ENCODE peak calls at places on chromosomes 4 and X, in four cellular contexts. D is H4; I is head of caudate nucleus; F is CD4-positive, alpha-beta memory T cell. K is an unnamed sample.

GRCh38 chr4:10783351-10783750 is 98.8 kb upstream of the CLNK start:
- DNase-seq in D (peak; percentile 54), I (no peak), F (no peak), K (no peak)

GRCh38 chr4:107742196-107742595 is 22.2 kb upstream of the PAPSS1 start:
- DNase-seq in I (no peak), F (no peak), D (no peak), K (no peak)

GRCh38 chr4:26235500-26235899 is 85.3 kb upstream of the RBPJ start:
- DNase-seq in I (peak; percentile 52), F (no peak), D (peak; percentile 65), K (peak; percentile 77)

GRCh38 chr4:159284733-159285132 is 181.9 kb downstream of the RAPGEF2 start:
- DNase-seq in F (no peak), I (no peak), D (no peak), K (no peak)

GRCh38 chr4:39118034-39118658 is 56.1 kb downstream of the KLHL5 start:
- DNase-seq in F (no peak), D (no peak), I (no peak), K (no peak)

GRCh38 chr4:152185786-152186540 is 349.9 kb downstream of the FBXW7 start:
- DNase-seq in F (no peak), D (peak; percentile 9), I (no peak), K (no peak)

GRCh38 chr4:15374697-15375096 is 53.1 kb upstream of the C1QTNF7 start:
- DNase-seq in F (no peak), D (no peak), I (no peak), K (no peak)

GRCh38 chr4:187732524-187732923 is 263.0 kb upstream of the ZFP42 start:
- DNase-seq in F (no peak), D (no peak), I (no peak), K (no peak)

GRCh38 chr4:24876431-24876830 is 36.4 kb downstream of the CCDC149 start:
- DNase-seq in D (no peak), F (no peak), I (no peak), K (no peak)

GRCh38 chr4:141870152-141870551 is 233.8 kb downstream of the IL15 start:
- DNase-seq in I (no peak), F (no peak), D (no peak), K (no peak)

GRCh38 chr4:110620352-110621327 is 2.2 kb downstream of the PITX2 start:
- DNase-seq in I (no peak), F (no peak), D (no peak), K (peak; percentile 83)

GRCh38 chrX:426881-427280 is 40.2 kb upstream of the PPP2R3B start:
- DNase-seq in I (no peak), D (no peak), F (no peak), K (no peak)

GRCh38 chr4:100462206-100462605 is 55.6 kb downstream of the EMCN start:
- DNase-seq in D (no peak), F (no peak), I (no peak), K (no peak)

GRCh38 chr4:123941306-123941705 is 544.7 kb downstream of the SPRY1 start:
- DNase-seq in I (no peak), D (no peak), F (no peak), K (no peak)

GRCh38 chrX:43882294-43882681 is at the start of gene MAOB:
- DNase-seq in I (peak; percentile 44), D (no peak), F (no peak), K (no peak)

GRCh38 chrX:111869639-111870034 is 6.3 kb upstream of the TRPC5OS start:
- DNase-seq in I (peak; percentile 37), F (no peak), D (peak; percentile 77), K (no peak)

GRCh38 chr4:101418055-101418454 is 70.7 kb upstream of the PPP3CA start:
- DNase-seq in F (peak; percentile 76), I (no peak), D (no peak), K (no peak)

GRCh38 chr4:114488301-114488982 is 110.2 kb upstream of the UGT8 start:
- DNase-seq in F (no peak), D (no peak), I (no peak), K (no peak)

GRCh38 chrX:153582896-153583295 is 16.0 kb downstream of the CCNQ start:
- DNase-seq in F (peak; percentile 67), D (no peak), I (no peak), K (no peak)

GRCh38 chr4:40418430-40419230 is 83.5 kb downstream of the CHRNA9 start:
- DNase-seq in I (no peak), D (no peak), F (no peak), K (no peak)

GRCh38 chr4:11529625-11530201 is 101.0 kb upstream of the HS3ST1 start:
- DNase-seq in D (peak; percentile 82), F (no peak), I (no peak), K (no peak)

GRCh38 chr4:8033067-8033755 is 93.5 kb upstream of the AFAP1 start:
- DNase-seq in D (no peak), F (no peak), I (peak; percentile 60), K (no peak)

GRCh38 chr4:93775551-93775950 is 53.0 kb upstream of the ATOH1 start:
- DNase-seq in D (no peak), I (no peak), F (no peak), K (no peak)

GRCh38 chr4:53490161-53490915 is 100.9 kb downstream of the LNX1 start:
- DNase-seq in I (no peak), D (no peak), F (no peak), K (no peak)

GRCh38 chr4:163474027-163474426 is 473 bp upstream of the TKTL2 start:
- DNase-seq in D (no peak), I (no peak), F (no peak), K (no peak)

K was measured in lower leg skin.